ENCODE peak calls at places on chromosomes 3 and 15, in seven cellular contexts. One of them, this sample, is unnamed.

GRCh38 chr15:60584355-60585023 is 105.5 kb upstream of the ICE2 start:
- DNase-seq in esophagus squamous epithelium: no peak
- DNase-seq in dermis microvascular lymphatic vessel endothelial cell: no peak
- DNase-seq in iPS DF 6.9: no peak
- DNase-seq in heart left ventricle: no peak
- DNase-seq in activated gamma-delta T cell: no peak
- DNase-seq in activated T-cell treated with anti-CD3 and anti-CD28 coated beads for 1 hour: no peak
- DNase-seq in this sample: no peak

GRCh38 chr15:35078221-35078915 is 6.7 kb downstream of the NANOGP8 start:
- DNase-seq in esophagus squamous epithelium: no peak
- DNase-seq in dermis microvascular lymphatic vessel endothelial cell: peak
- DNase-seq in iPS DF 6.9: peak
- DNase-seq in heart left ventricle: no peak
- DNase-seq in activated gamma-delta T cell: no peak
- DNase-seq in activated T-cell treated with anti-CD3 and anti-CD28 coated beads for 1 hour: peak
- DNase-seq in this sample: no peak

GRCh38 chr15:65841121-65841930 is 28.0 kb upstream of the RAB11A start:
- DNase-seq in esophagus squamous epithelium: no peak
- DNase-seq in dermis microvascular lymphatic vessel endothelial cell: no peak
- DNase-seq in iPS DF 6.9: no peak
- DNase-seq in heart left ventricle: peak
- DNase-seq in activated gamma-delta T cell: no peak
- DNase-seq in activated T-cell treated with anti-CD3 and anti-CD28 coated beads for 1 hour: no peak
- DNase-seq in this sample: no peak

GRCh38 chr3:5016218-5017161 is 37.3 kb downstream of the BHLHE40 start:
- DNase-seq in esophagus squamous epithelium: no peak
- DNase-seq in dermis microvascular lymphatic vessel endothelial cell: no peak
- DNase-seq in iPS DF 6.9: no peak
- DNase-seq in heart left ventricle: peak
- DNase-seq in activated gamma-delta T cell: no peak
- DNase-seq in activated T-cell treated with anti-CD3 and anti-CD28 coated beads for 1 hour: no peak
- DNase-seq in this sample: no peak

GRCh38 chr3:172138031-172138538 is 98.7 kb downstream of the FNDC3B start:
- DNase-seq in esophagus squamous epithelium: no peak
- DNase-seq in dermis microvascular lymphatic vessel endothelial cell: no peak
- DNase-seq in iPS DF 6.9: no peak
- DNase-seq in heart left ventricle: no peak
- DNase-seq in activated gamma-delta T cell: no peak
- DNase-seq in activated T-cell treated with anti-CD3 and anti-CD28 coated beads for 1 hour: no peak
- DNase-seq in this sample: no peak

GRCh38 chr3:197348014-197348413 is 49.6 kb upstream of the DLG1 start:
- DNase-seq in esophagus squamous epithelium: no peak
- DNase-seq in dermis microvascular lymphatic vessel endothelial cell: no peak
- DNase-seq in iPS DF 6.9: no peak
- DNase-seq in heart left ventricle: no peak
- DNase-seq in activated gamma-delta T cell: no peak
- DNase-seq in activated T-cell treated with anti-CD3 and anti-CD28 coated beads for 1 hour: no peak
- DNase-seq in this sample: no peak

GRCh38 chr15:65646486-65646885 is 24.7 kb downstream of the SLC24A1 start:
- DNase-seq in esophagus squamous epithelium: no peak
- DNase-seq in dermis microvascular lymphatic vessel endothelial cell: no peak
- DNase-seq in iPS DF 6.9: no peak
- DNase-seq in heart left ventricle: no peak
- DNase-seq in activated gamma-delta T cell: no peak
- DNase-seq in activated T-cell treated with anti-CD3 and anti-CD28 coated beads for 1 hour: no peak
- DNase-seq in this sample: no peak

GRCh38 chr3:185813691-185814215 is 11.1 kb downstream of the IGF2BP2 start:
- DNase-seq in esophagus squamous epithelium: no peak
- DNase-seq in dermis microvascular lymphatic vessel endothelial cell: no peak
- DNase-seq in iPS DF 6.9: no peak
- DNase-seq in heart left ventricle: no peak
- DNase-seq in activated gamma-delta T cell: no peak
- DNase-seq in activated T-cell treated with anti-CD3 and anti-CD28 coated beads for 1 hour: no peak
- DNase-seq in this sample: no peak

GRCh38 chr3:125496701-125497100 is 23.3 kb downstream of the SNX4 start:
- DNase-seq in esophagus squamous epithelium: no peak
- DNase-seq in dermis microvascular lymphatic vessel endothelial cell: no peak
- DNase-seq in iPS DF 6.9: no peak
- DNase-seq in heart left ventricle: no peak
- DNase-seq in activated gamma-delta T cell: no peak
- DNase-seq in activated T-cell treated with anti-CD3 and anti-CD28 coated beads for 1 hour: no peak
- DNase-seq in this sample: no peak